ENCODE peak calls at places on chromosomes 2 and 18, in four cellular contexts. C is A549, N is IMR-90, V is K562. E is an unnamed sample.
A peak's percentile ranks its signal among the peaks of the same experiment; 100 is the strongest.

GRCh38 chr18:79945118-79946042 is 6.1 kb downstream of the SLC66A2 start:
- DNase-seq in C (no peak), N (no peak), V (no peak), E (no peak)

GRCh38 chr2:43293744-43294695 is 67.6 kb upstream of the ZFP36L2 start:
- DNase-seq in C (peak; percentile 95), N (peak; percentile 100), V (peak; percentile 80), E (peak; percentile 90)

GRCh38 chr2:61750624-61751023 is 103.2 kb downstream of the FAM161A start:
- DNase-seq in C (no peak), N (peak; percentile 78), V (no peak), E (no peak)

GRCh38 chr2:15449542-15450236 is 111.4 kb downstream of the NBAS start:
- DNase-seq in C (no peak), N (no peak), V (peak; percentile 21), E (no peak)

GRCh38 chr2:120225549-120226065 is 2.4 kb upstream of the TMEM185B start:
- DNase-seq in C (no peak), N (no peak), V (no peak), E (no peak)

GRCh38 chr2:231604101-231604684 is 11.5 kb downstream of the TEX44 start:
- DNase-seq in C (no peak), N (no peak), V (peak; percentile 44), E (no peak)

GRCh38 chr2:112216158-112216557 is 38.7 kb downstream of the ZC3H8 start:
- DNase-seq in C (peak; percentile 31), N (peak; percentile 18), V (peak; percentile 20), E (no peak)

GRCh38 chr18:43571078-43571689 is 293.9 kb upstream of the SYT4 start:
- DNase-seq in C (peak; percentile 33), N (peak; percentile 47), V (peak; percentile 16), E (no peak)

GRCh38 chr2:53969285-53970094 is 1.3 kb downstream of the PSME4 start:
- DNase-seq in C (peak; percentile 81), N (peak; percentile 80), V (peak; percentile 57), E (no peak)
- TF ChIP-seq ELK1 in C (no peak), N (no peak), V (no peak), E (no peak)

GRCh38 chr18:50559750-50560680 is at the start of gene MAPK4:
- DNase-seq in C (no peak), N (no peak), V (peak; percentile 53), E (no peak)
- TF ChIP-seq RCOR1 in C (no peak), N (no peak), V (no peak), E (no peak)

DNA sequence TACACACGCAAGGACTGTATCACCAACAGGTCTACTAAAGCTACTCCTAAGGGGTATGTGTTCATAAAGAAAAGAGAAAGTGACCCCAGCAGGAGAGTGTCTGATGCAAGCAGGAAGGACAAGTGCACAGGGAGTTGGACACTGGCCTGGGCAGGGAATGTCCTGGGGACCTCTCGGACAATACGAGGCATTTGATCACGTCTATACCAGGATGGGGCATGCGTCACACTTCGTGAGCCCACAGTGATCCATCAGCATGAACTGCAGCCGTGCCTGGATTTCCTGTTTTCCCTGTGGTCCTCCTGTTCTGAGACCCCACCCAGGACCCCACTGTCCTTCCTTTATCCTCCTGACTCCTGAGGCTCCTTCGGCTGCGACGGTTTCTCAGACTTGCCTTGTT is 113.9 kb downstream of the HDAC4 start:
- DNase-seq in C (no peak), N (no peak), V (no peak), E (no peak)
- TF ChIP-seq ELK1 in C (no peak), N (no peak), V (no peak), E (no peak)

GRCh38 chr2:192151848-192152247 is 42.9 kb downstream of the TMEFF2 start:
- DNase-seq in C (no peak), N (peak; percentile 74), V (no peak), E (no peak)
- TF ChIP-seq RCOR1 in C (no peak), N (no peak), V (no peak), E (no peak)

GRCh38 chr2:69742170-69742952 is 427 bp downstream of the ANXA4 start:
- DNase-seq in C (peak; percentile 48), N (peak; percentile 11), V (no peak), E (no peak)

GRCh38 chr2:69743847-69744264 is 1.9 kb downstream of the ANXA4 start:
- DNase-seq in C (no peak), N (no peak), V (peak; percentile 26), E (no peak)

GRCh38 chr2:69744456-69744855 is 2.5 kb downstream of the ANXA4 start:
- DNase-seq in C (no peak), N (no peak), V (peak; percentile 34), E (no peak)

GRCh38 chr2:69735696-69736095 is 6.2 kb upstream of the ANXA4 start:
- DNase-seq in C (no peak), N (no peak), V (no peak), E (no peak)

DNA sequence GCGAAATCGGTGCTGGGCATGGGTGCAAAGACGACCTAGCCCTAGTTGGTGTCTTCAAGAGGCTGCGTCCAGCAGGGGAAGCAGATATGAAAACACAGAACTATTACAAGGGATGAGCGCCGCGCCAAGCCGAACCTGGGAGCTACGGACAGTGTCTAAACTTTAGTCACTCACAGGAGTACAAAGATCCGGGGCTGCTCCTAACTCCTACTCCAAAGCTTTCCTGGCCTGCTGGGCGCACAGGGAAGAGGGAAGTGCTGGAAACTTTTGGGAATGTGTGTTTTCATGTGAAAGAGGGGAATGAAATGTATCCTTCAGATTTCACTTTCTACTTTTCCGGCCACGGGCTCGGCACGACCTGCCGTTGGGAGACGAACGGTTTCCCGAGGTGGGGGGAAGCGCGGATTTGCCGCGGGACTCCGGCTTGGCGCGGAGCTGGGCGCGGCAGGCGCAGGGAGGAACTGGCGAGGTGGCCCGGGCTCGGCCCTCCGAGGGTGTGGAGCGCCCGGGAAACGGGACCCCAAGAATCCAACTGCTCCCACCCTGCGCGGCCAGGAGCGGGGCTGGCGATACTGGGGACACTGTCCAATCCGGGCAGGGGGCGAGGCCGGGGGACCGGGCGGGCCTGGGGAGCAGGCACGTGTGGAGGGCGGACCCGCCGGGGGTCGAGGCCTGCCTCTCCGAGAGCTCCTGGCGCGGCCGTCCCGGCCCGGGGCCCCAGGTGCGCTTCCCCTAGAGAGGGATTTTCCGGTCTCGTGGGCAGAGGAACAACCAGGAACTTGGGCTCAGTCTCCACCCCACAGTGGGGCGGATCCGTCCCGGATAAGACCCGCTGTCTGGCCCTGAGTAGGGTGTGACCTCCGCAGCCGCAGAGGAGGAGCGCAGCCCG is at the start of gene ANXA4:
- DNase-seq in C (peak; percentile 91), N (peak; percentile 74), V (peak; percentile 86), E (no peak)
- TF ChIP-seq ELK1 in C (no peak), N (no peak), V (no peak), E (no peak)